ENCODE peak calls at places on chromosome 19, in five cellular contexts. T is BJ; U is naive thymus-derived CD8-positive, alpha-beta T cell; O is NCI-H2171; Q is fibroblast of mammary gland. Z is an unnamed sample.

GRCh38 chr19:41641879-41642485 is 15.1 kb upstream of the CEACAM4 start:
- DNase-seq in T (no peak), U (peak; percentile 88), O (peak; percentile 9), Q (peak; percentile 54), Z (peak; percentile 5)

GRCh38 chr19:6753178-6754031 is 13.8 kb downstream of the SH2D3A start:
- DNase-seq in T (no peak), U (peak; percentile 86), O (no peak), Q (peak; percentile 69), Z (no peak)

GRCh38 chr19:3785938-3786824 is at the start of gene MATK:
- DNase-seq in T (no peak), U (no peak), O (peak; percentile 32), Q (no peak), Z (no peak)

GRCh38 chr19:39078436-39079200 is 5.5 kb upstream of the ACP7 start:
- DNase-seq in T (peak; percentile 90), U (no peak), O (no peak), Q (peak; percentile 96), Z (peak; percentile 96)

GRCh38 chr19:12720851-12721655 is 2.7 kb downstream of the TNPO2 start:
- DNase-seq in T (no peak), U (no peak), O (no peak), Q (no peak), Z (no peak)

GRCh38 chr19:5065717-5066116 is 96.8 kb downstream of the KDM4B start:
- DNase-seq in T (no peak), U (no peak), O (no peak), Q (no peak), Z (no peak)

GRCh38 chr19:46015080-46015960 is 7.5 kb downstream of the PGLYRP1 start:
- DNase-seq in T (no peak), U (peak; percentile 81), O (peak; percentile 76), Q (peak; percentile 8), Z (no peak)

GRCh38 chr19:23525265-23525862 is 130.1 kb upstream of the ZNF91 start:
- DNase-seq in T (no peak), U (no peak), O (no peak), Q (no peak), Z (no peak)

GRCh38 chr19:49064029-49064629 is 489 bp downstream of the NTF4 start:
- DNase-seq in T (no peak), U (no peak), O (no peak), Q (no peak), Z (no peak)

GRCh38 chr19:6772028-6772865 is at the start of gene VAV1:
- DNase-seq in T (no peak), U (peak; percentile 92), O (no peak), Q (no peak), Z (no peak)

GRCh38 chr19:14561832-14562351 is 10.0 kb downstream of the NDUFB7 start:
- DNase-seq in T (no peak), U (no peak), O (no peak), Q (peak; percentile 34), Z (no peak)

GRCh38 chr19:30686911-30687566 is 314.9 kb downstream of the ZNF536 start:
- DNase-seq in T (no peak), U (no peak), O (no peak), Q (no peak), Z (no peak)

GRCh38 chr19:54319049-54319448 is 6.1 kb upstream of the LILRA5 start:
- DNase-seq in T (no peak), U (no peak), O (no peak), Q (no peak), Z (no peak)

GRCh38 chr19:12314553-12314952 is 18.9 kb downstream of the ZNF563 start:
- DNase-seq in T (no peak), U (no peak), O (no peak), Q (no peak), Z (no peak)

GRCh38 chr19:43465468-43466120 is at the start of gene LYPD3:
- DNase-seq in T (peak; percentile 6), U (no peak), O (no peak), Q (peak; percentile 63), Z (no peak)

GRCh38 chr19:13053761-13054604 is 48.7 kb downstream of the LYL1 start:
- DNase-seq in T (peak; percentile 86), U (no peak), O (no peak), Q (peak; percentile 84), Z (peak; percentile 83)

Z was measured in AG09309.